ENCODE peak calls at places on chromosome 7, in seven cellular contexts. W is ovary, H is esophagus muscularis mucosa, M is HCT116, Z is body of pancreas, X is breast epithelium, R is sigmoid colon. I is an unnamed sample. For H3K4me1, the result is how much of the 10 kb centered on the place peaks cover.

GRCh38 chr7:73521636-73522080 is 435 bp downstream of the BAZ1B start:
- DNase-seq in W (no peak), H (peak), M (no peak), Z (peak), X (peak), R (no peak), I (no peak)

GRCh38 chr7:25664593-25664992 is 436.3 kb upstream of the NPVF start:
- DNase-seq in W (no peak), H (no peak), M (no peak), Z (no peak), X (no peak), R (no peak), I (no peak)

GRCh38 chr7:98314469-98314868 is 33.0 kb downstream of the BRI3 start:
- DNase-seq in W (no peak), H (no peak), M (no peak), Z (no peak), X (no peak), R (no peak), I (no peak)

GRCh38 chr7:12322287-12322902 is 81.3 kb downstream of the VWDE start:
- DNase-seq in W (no peak), H (no peak), M (peak), Z (no peak), X (no peak), R (no peak), I (no peak)

GRCh38 chr7:143485500-143485899 is 7.8 kb downstream of the TAS2R41 start:
- DNase-seq in W (no peak), H (no peak), M (no peak), Z (no peak), X (no peak), R (no peak), I (no peak)

GRCh38 chr7:3995187-3995586 is 686.9 kb upstream of the FOXK1 start:
- DNase-seq in W (no peak), H (no peak), M (no peak), Z (no peak), X (no peak), R (no peak), I (no peak)

GRCh38 chr7:152922318-152923081 is 162.9 kb downstream of the ACTR3B start:
- DNase-seq in W (no peak), H (no peak), M (no peak), Z (no peak), X (no peak), R (no peak), I (no peak)

GRCh38 chr7:27972272-27972671 is 208.3 kb downstream of the JAZF1 start:
- DNase-seq in W (no peak), H (no peak), M (no peak), Z (no peak), X (no peak), R (no peak), I (no peak)

GRCh38 chr7:13682626-13683025 is 306.8 kb downstream of the ETV1 start:
- DNase-seq in W (no peak), H (no peak), M (no peak), Z (no peak), X (no peak), R (no peak), I (no peak)

GRCh38 chr7:158165711-158166110 is 421.9 kb downstream of the PTPRN2 start:
- DNase-seq in W (no peak), H (no peak), M (no peak), Z (no peak), X (no peak), R (no peak), I (no peak)

GRCh38 chr7:37534893-37535610 is 86.4 kb upstream of the ELMO1 start:
- DNase-seq in W (no peak), H (no peak), M (no peak), Z (no peak), X (no peak), R (no peak), I (no peak)

GRCh38 chr7:132368246-132368900 is 207.9 kb downstream of the PLXNA4 start:
- DNase-seq in W (no peak), H (no peak), M (no peak), Z (no peak), X (no peak), R (no peak), I (no peak)

GRCh38 chr7:57417736-57418135 is 32.2 kb upstream of the ZNF716 start:
- DNase-seq in W (no peak), H (peak), M (no peak), Z (no peak), X (no peak), R (peak), I (no peak)

GRCh38 chr7:123747620-123748141 is 1.1 kb downstream of the WASL start:
- DNase-seq in W (peak), H (no peak), M (peak), Z (peak), X (peak), R (peak), I (peak)

GRCh38 chr7:45582868-45583277 is 8.7 kb downstream of the ADCY1 start:
- DNase-seq in W (no peak), H (no peak), M (no peak), Z (no peak), X (no peak), R (peak), I (no peak)

GRCh38 chr7:27910341-27910740 is 170.4 kb downstream of the TAX1BP1 start:
- DNase-seq in W (no peak), H (no peak), M (no peak), Z (no peak), X (no peak), R (no peak), I (no peak)

GRCh38 chr7:46390042-46390441 is 469.0 kb upstream of the IGFBP3 start:
- DNase-seq in W (no peak), H (no peak), M (no peak), Z (no peak), X (no peak), R (no peak), I (no peak)

GRCh38 chr7:69110450-69111050 is 487.7 kb upstream of the AUTS2 start:
- DNase-seq in W (peak), H (no peak), M (no peak), Z (no peak), X (no peak), R (no peak), I (no peak)

GRCh38 chr7:132654150-132654549 is 77.9 kb upstream of the PLXNA4 start:
- DNase-seq in W (no peak), H (no peak), M (peak), Z (no peak), X (no peak), R (no peak), I (no peak)

GRCh38 chr7:155589001-155589980 is 42.9 kb upstream of the CNPY1 start:
- DNase-seq in W (no peak), H (no peak), M (no peak), Z (no peak), X (no peak), R (no peak), I (no peak)

GRCh38 chr7:112068967-112069366 is 137.2 kb downstream of the DOCK4 start:
- DNase-seq in W (no peak), H (no peak), M (no peak), Z (no peak), X (no peak), R (no peak), I (no peak)

GRCh38 chr7:99308461-99309074 is 17.1 kb upstream of the ARPC1A start:
- DNase-seq in W (no peak), H (no peak), M (no peak), Z (no peak), X (no peak), R (no peak), I (no peak)

GRCh38 chr7:46990761-46991160 is 591.1 kb downstream of the TNS3 start:
- DNase-seq in W (no peak), H (no peak), M (no peak), Z (no peak), X (no peak), R (no peak), I (no peak)

GRCh38 chr7:16587785-16588184 is 57.8 kb downstream of the ANKMY2 start:
- DNase-seq in W (no peak), H (no peak), M (no peak), Z (peak), X (no peak), R (no peak), I (no peak)

GRCh38 chr7:80095545-80095944 is 39.1 kb upstream of the GNAI1 start:
- DNase-seq in W (no peak), H (no peak), M (no peak), Z (no peak), X (no peak), R (no peak), I (no peak)

GRCh38 chr7:124702385-124702784 is 63.2 kb downstream of the GPR37 start:
- DNase-seq in W (no peak), H (no peak), M (no peak), Z (no peak), X (no peak), R (no peak), I (no peak)

GRCh38 chr7:65892169-65892568 is 19.3 kb downstream of the VKORC1L1 start:
- DNase-seq in W (no peak), H (no peak), M (no peak), Z (no peak), X (no peak), R (no peak), I (no peak)

GRCh38 chr7:152969335-152969734 is 209.8 kb downstream of the ACTR3B start:
- DNase-seq in W (no peak), H (no peak), M (no peak), Z (no peak), X (no peak), R (no peak), I (no peak)

DNA sequence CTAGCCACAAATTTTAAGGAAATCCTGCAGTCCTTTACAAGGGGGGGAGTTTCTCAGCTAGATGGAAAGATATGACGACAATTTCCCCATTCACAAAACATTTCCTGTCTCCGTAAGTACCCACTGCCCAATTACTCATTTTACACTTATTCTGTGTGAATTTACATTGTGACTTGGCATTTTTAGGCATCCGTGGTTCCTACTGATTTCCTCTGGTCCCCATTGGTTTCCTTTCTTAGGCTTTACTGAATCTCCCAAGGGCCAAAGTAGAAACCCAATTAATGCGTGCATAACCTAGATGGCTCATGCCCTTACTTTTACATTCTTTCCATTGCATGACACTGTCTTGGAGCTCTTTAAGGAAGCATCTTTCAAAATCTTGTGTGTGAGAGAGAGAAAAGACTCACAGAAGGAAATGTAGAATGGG is 35.7 kb downstream of the NRCAM start:
- DNase-seq in W (no peak), H (no peak), M (no peak), Z (no peak), X (no peak), R (no peak), I (no peak)
- TF ChIP-seq POLR2A in W (no peak), H (no peak), M (no peak), Z (no peak), X (no peak), R (no peak), I (no peak)

GRCh38 chr7:91239171-91239604 is 25.0 kb upstream of the FZD1 start:
- DNase-seq in W (no peak), H (no peak), M (no peak), Z (no peak), X (no peak), R (no peak), I (no peak)

GRCh38 chr7:91242097-91242846 is 22.0 kb upstream of the FZD1 start:
- DNase-seq in W (no peak), H (no peak), M (no peak), Z (no peak), X (no peak), R (no peak), I (no peak)

GRCh38 chr7:91239772-91240171 is 24.5 kb upstream of the FZD1 start:
- DNase-seq in W (no peak), H (no peak), M (no peak), Z (no peak), X (no peak), R (no peak), I (no peak)

GRCh38 chr7:91243591-91244368 is 20.5 kb upstream of the FZD1 start:
- DNase-seq in W (no peak), H (no peak), M (no peak), Z (no peak), X (no peak), R (no peak), I (no peak)

DNA sequence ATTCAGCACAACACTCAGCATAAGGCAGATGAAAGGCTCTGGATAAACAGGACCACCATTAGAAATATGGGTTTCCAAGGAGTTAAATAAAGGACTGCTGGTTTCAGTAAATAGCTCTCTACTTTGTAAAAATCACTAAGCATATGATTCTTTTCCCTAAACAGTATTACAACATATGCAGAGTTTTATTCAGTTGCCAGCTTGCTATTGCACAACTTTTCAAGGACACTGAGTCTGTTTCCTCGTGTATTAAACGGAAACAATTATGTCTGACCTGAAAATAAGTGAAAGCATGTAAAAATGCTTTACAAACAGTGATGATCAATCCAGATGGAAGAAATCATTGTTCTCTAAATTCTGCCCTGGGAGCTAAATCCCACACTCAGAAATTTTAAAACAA is 23.7 kb upstream of the FZD1 start:
- DNase-seq in W (peak), H (no peak), M (no peak), Z (peak), X (no peak), R (no peak), I (no peak)
- H3K4me1 ChIP-seq in W (under half), H (under half), M (under half), Z (under half), X (under half), R (under half), I (under half)

GRCh38 chr7:44184874-44185446 is 4.3 kb downstream of the GCK start:
- DNase-seq in W (no peak), H (no peak), M (no peak), Z (no peak), X (no peak), R (no peak), I (no peak)
- H3K27ac ChIP-seq in W (no peak), H (no peak), M (peak), Z (no peak), X (no peak), R (no peak), I (no peak)

GRCh38 chr7:2688409-2689342 is 674 bp downstream of the AMZ1 start:
- DNase-seq in W (no peak), H (no peak), M (no peak), Z (no peak), X (no peak), R (no peak), I (no peak)

GRCh38 chr7:2689343-2689847 is 1.4 kb downstream of the AMZ1 start:
- DNase-seq in W (no peak), H (no peak), M (no peak), Z (no peak), X (no peak), R (no peak), I (no peak)

GRCh38 chr7:2686101-2686500 is 1.9 kb upstream of the AMZ1 start:
- DNase-seq in W (no peak), H (no peak), M (no peak), Z (no peak), X (no peak), R (no peak), I (no peak)

GRCh38 chr7:2687338-2687869 is 598 bp upstream of the AMZ1 start:
- DNase-seq in W (no peak), H (no peak), M (no peak), Z (peak), X (no peak), R (no peak), I (no peak)

DNA sequence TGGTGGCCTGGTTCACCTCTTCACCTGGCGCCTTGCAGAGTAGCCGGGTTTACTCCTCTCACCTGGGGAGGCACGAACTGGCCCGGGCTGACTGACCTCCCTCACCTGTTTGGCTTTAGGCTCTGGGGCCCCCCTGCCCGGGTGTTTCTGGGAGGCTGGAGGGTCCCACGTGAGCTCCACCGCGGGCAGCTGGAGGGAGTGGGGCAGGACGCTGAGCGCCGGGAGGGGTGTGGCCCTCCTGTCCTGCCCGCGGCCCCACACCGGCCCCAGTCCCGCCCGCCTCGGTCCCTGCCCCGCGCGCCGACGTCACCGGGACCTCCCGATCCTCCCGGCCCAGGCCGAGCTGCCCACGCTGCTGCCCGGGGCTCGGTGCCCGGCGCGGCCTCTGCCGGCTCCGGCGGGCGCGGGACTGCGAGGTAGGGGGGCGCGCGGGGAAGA is at the start of gene AMZ1:
- DNase-seq in W (no peak), H (no peak), M (no peak), Z (no peak), X (no peak), R (no peak), I (no peak)
- TF ChIP-seq POLR2A in W (no peak), H (no peak), M (no peak), Z (no peak), X (no peak), R (no peak), I (no peak)

GRCh38 chr7:1041471-1042160 is 2.7 kb upstream of the GPR146 start:
- DNase-seq in W (no peak), H (no peak), M (no peak), Z (no peak), X (no peak), R (no peak), I (no peak)

GRCh38 chr7:1044189-1045037 is at the start of gene GPR146:
- DNase-seq in W (peak), H (peak), M (peak), Z (peak), X (peak), R (peak), I (peak)

GRCh38 chr7:1043552-1044188 is 676 bp upstream of the GPR146 start:
- DNase-seq in W (no peak), H (no peak), M (no peak), Z (no peak), X (no peak), R (no peak), I (peak)

GRCh38 chr7:1040790-1041189 is 3.6 kb upstream of the GPR146 start:
- DNase-seq in W (peak), H (no peak), M (no peak), Z (no peak), X (no peak), R (no peak), I (peak)

DNA sequence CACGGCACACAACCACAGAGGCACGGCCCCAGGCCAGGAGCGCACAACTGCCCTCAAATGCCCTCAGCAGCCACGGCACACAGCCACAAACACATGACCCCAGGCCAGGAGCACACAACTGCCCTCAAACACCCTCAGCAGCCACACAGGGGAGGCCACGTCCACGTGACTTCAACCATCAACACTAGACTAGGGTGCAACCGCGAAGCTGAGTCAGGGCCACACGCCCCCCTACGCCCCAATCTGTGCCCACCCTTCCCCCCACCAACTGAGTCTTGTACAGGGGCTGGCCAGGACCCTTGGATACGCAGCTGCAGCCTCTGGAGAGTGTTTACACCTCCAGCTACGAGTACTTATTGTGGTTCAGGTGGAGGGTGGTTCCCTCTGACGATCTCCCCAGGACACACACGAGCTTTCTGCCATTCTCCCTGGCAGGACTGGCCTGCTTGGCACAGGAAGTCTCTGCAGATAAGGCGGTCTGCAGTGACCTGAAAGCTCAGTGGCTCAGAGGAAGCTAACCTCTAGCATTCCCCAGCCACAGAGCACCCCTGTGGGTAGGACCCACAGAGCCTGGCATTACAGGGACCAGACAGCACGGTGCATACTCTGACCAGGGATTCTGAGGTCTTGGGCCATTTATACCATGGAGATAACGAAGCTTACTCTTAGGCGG is 2.0 kb upstream of the GPR146 start:
- DNase-seq in W (no peak), H (no peak), M (no peak), Z (peak), X (no peak), R (no peak), I (no peak)
- H3K4me1 ChIP-seq in W (under half), H (half or more), M (under half), Z (half or more), X (under half), R (under half), I (under half)

GRCh38 chr7:55569797-55570196 is 2.5 kb downstream of the VOPP1 start:
- DNase-seq in W (no peak), H (no peak), M (no peak), Z (no peak), X (no peak), R (no peak), I (no peak)

GRCh38 chr7:55570939-55571338 is 1.4 kb downstream of the VOPP1 start:
- DNase-seq in W (no peak), H (no peak), M (no peak), Z (no peak), X (no peak), R (no peak), I (no peak)

GRCh38 chr7:55570218-55570873 is 2.0 kb downstream of the VOPP1 start:
- DNase-seq in W (no peak), H (no peak), M (no peak), Z (no peak), X (no peak), R (no peak), I (no peak)

GRCh38 chr7:55568613-55569268 is 3.6 kb downstream of the VOPP1 start:
- DNase-seq in W (no peak), H (no peak), M (no peak), Z (no peak), X (no peak), R (no peak), I (no peak)

GRCh38 chr7:55569269-55569663 is 3.0 kb downstream of the VOPP1 start:
- DNase-seq in W (no peak), H (no peak), M (no peak), Z (no peak), X (no peak), R (no peak), I (no peak)
- H3K27ac ChIP-seq in W (no peak), H (peak), M (no peak), Z (no peak), X (no peak), R (peak), I (no peak)

GRCh38 chr7:127513311-127513710 is 72.1 kb downstream of the GCC1 start:
- DNase-seq in W (no peak), H (no peak), M (no peak), Z (no peak), X (no peak), R (no peak), I (no peak)
- TF ChIP-seq POLR2A in W (no peak), H (no peak), M (no peak), Z (no peak), X (no peak), R (no peak), I (no peak)

DNA sequence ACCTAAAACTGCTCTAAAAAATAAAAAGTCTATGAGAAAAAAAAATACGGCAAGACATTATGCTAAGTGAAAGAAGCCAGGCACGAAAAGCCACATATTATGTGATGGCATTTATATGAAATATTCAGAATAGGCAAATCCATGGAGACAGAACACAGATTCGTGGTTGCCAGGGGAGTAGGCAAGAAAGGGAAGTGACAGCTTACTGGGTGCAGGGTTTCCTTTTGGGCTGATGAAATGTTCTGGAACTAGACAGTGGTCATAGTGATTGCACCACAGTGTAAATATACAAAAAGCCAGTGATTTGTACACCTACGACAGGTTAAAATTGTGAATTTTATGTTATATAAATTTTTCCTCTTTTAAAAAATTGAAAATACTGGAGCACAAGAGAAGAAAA is 41.4 kb upstream of the GLI3 start:
- DNase-seq in W (no peak), H (no peak), M (no peak), Z (no peak), X (no peak), R (no peak), I (no peak)
- H3K4me1 ChIP-seq in W (under half), H (under half), M (under half), Z (under half), X (under half), R (under half), I (under half)

I was measured in testis.